ENCODE peak calls at places on chromosomes 1 and 21, in six cellular contexts. One of them, this sample, is unnamed.

GRCh38 chr1:119617751-119618691 is 30.0 kb downstream of the ZNF697 start:
- DNase-seq in PC-9: no peak
- DNase-seq in mesendoderm: no peak
- DNase-seq in AG08396: no peak
- DNase-seq in EL: peak
- DNase-seq in GM23338: no peak
- DNase-seq in this sample: peak

GRCh38 chr1:51310871-51311613 is 19.3 kb downstream of the TTC39A start:
- DNase-seq in PC-9: no peak
- DNase-seq in mesendoderm: peak
- DNase-seq in AG08396: no peak
- DNase-seq in EL: peak
- DNase-seq in GM23338: no peak
- DNase-seq in this sample: no peak

GRCh38 chr1:63703661-63704060 is 70.2 kb upstream of the ROR1 start:
- DNase-seq in PC-9: no peak
- DNase-seq in mesendoderm: no peak
- DNase-seq in AG08396: no peak
- DNase-seq in EL: no peak
- DNase-seq in GM23338: no peak
- DNase-seq in this sample: no peak

GRCh38 chr1:174982971-174983689 is 16.6 kb upstream of the CACYBP start:
- DNase-seq in PC-9: peak
- DNase-seq in mesendoderm: peak
- DNase-seq in AG08396: peak
- DNase-seq in EL: peak
- DNase-seq in GM23338: peak
- DNase-seq in this sample: no peak

GRCh38 chr21:18298228-18298627 is 53.6 kb downstream of the CHODL start:
- DNase-seq in PC-9: no peak
- DNase-seq in mesendoderm: peak
- DNase-seq in AG08396: no peak
- DNase-seq in EL: no peak
- DNase-seq in GM23338: peak
- DNase-seq in this sample: no peak

GRCh38 chr1:68954841-68955240 is 458.0 kb upstream of the DEPDC1 start:
- DNase-seq in PC-9: no peak
- DNase-seq in mesendoderm: no peak
- DNase-seq in AG08396: no peak
- DNase-seq in EL: no peak
- DNase-seq in GM23338: no peak
- DNase-seq in this sample: no peak

GRCh38 chr1:31811605-31812004 is 4.2 kb downstream of the SPOCD1 start:
- DNase-seq in PC-9: no peak
- DNase-seq in mesendoderm: peak
- DNase-seq in AG08396: peak
- DNase-seq in EL: no peak
- DNase-seq in GM23338: peak
- DNase-seq in this sample: peak

GRCh38 chr1:214259353-214259982 is 21.5 kb upstream of the SMYD2 start:
- DNase-seq in PC-9: peak
- DNase-seq in mesendoderm: peak
- DNase-seq in AG08396: no peak
- DNase-seq in EL: peak
- DNase-seq in GM23338: no peak
- DNase-seq in this sample: no peak

GRCh38 chr21:38027901-38028300 is 111.6 kb upstream of the KCNJ6 start:
- DNase-seq in PC-9: no peak
- DNase-seq in mesendoderm: no peak
- DNase-seq in AG08396: no peak
- DNase-seq in EL: peak
- DNase-seq in GM23338: no peak
- DNase-seq in this sample: no peak

GRCh38 chr1:101115112-101115511 is 89.5 kb upstream of the DPH5 start:
- DNase-seq in PC-9: no peak
- DNase-seq in mesendoderm: no peak
- DNase-seq in AG08396: no peak
- DNase-seq in EL: no peak
- DNase-seq in GM23338: no peak
- DNase-seq in this sample: no peak

GRCh38 chr1:23100074-23100748 is 68.4 kb downstream of the LUZP1 start:
- DNase-seq in PC-9: peak
- DNase-seq in mesendoderm: peak
- DNase-seq in AG08396: peak
- DNase-seq in EL: peak
- DNase-seq in GM23338: peak
- DNase-seq in this sample: no peak

This sample was measured in left lobe of liver.